ENCODE peak calls at places on chromosomes 6 and 20, in six cellular contexts. V is spleen, T is tibial artery, W is adrenal gland, O is heart right ventricle, Y is A673. C is an unnamed sample.

GRCh38 chr20:6705106-6705766 is 62.2 kb upstream of the BMP2 start:
- DNase-seq in O (no peak), W (no peak), T (no peak), V (no peak), Y (no peak), C (no peak)

GRCh38 chr20:40930561-40930960 is 98.1 kb upstream of the TOP1 start:
- DNase-seq in O (no peak), Y (no peak), T (no peak), V (no peak), W (no peak), C (no peak)

GRCh38 chr6:119479860-119480655 is 130.5 kb upstream of the MAN1A1 start:
- DNase-seq in V (no peak), T (no peak), O (no peak), W (peak; percentile 9), Y (peak; percentile 3), C (no peak)

GRCh38 chr20:62426678-62427077 is 661 bp downstream of the RBBP8NL start:
- DNase-seq in V (no peak), O (no peak), T (no peak), W (no peak), Y (no peak), C (no peak)

GRCh38 chr20:1467355-1468116 is 887 bp upstream of the NSFL1C start:
- DNase-seq in T (peak; percentile 41), V (peak; percentile 84), O (no peak), W (peak; percentile 45), Y (no peak), C (peak; percentile 75)

GRCh38 chr20:51995551-51995951 is 193.2 kb upstream of the SALL4 start:
- DNase-seq in Y (peak; percentile 53), W (no peak), O (no peak), V (no peak), T (no peak), C (no peak)

GRCh38 chr6:169789944-169790927 is 38.8 kb downstream of the ERMARD start:
- DNase-seq in W (peak; percentile 72), O (peak; percentile 70), T (peak; percentile 55), Y (peak; percentile 81), V (peak; percentile 93), C (peak; percentile 80)

GRCh38 chr20:37294262-37294981 is 5.0 kb downstream of the MANBAL start:
- DNase-seq in W (no peak), Y (no peak), O (no peak), T (no peak), V (no peak), C (no peak)

GRCh38 chr20:57428611-57429496 is 37.7 kb downstream of the RBM38 start:
- DNase-seq in O (no peak), Y (no peak), W (peak; percentile 61), T (no peak), V (peak; percentile 79), C (peak; percentile 77)

GRCh38 chr6:48474764-48475674 is 364.0 kb upstream of the PTCHD4 start:
- DNase-seq in V (no peak), O (no peak), T (no peak), W (no peak), Y (no peak), C (no peak)

GRCh38 chr6:122180132-122180531 is 219.3 kb upstream of the HSF2 start:
- DNase-seq in Y (peak; percentile 30), V (no peak), W (peak; percentile 8), T (no peak), O (no peak), C (no peak)

GRCh38 chr6:26233608-26234420 is 131.2 kb upstream of the BTN3A2 start:
- DNase-seq in O (no peak), V (peak; percentile 93), T (no peak), W (peak; percentile 65), Y (peak; percentile 77), C (peak; percentile 78)

GRCh38 chr6:113856011-113856551 is 1.1 kb upstream of the MARCKS start:
- DNase-seq in O (peak; percentile 22), Y (peak; percentile 67), T (no peak), V (peak; percentile 74), W (peak; percentile 6), C (no peak)

GRCh38 chr6:112223070-112223861 is 31.1 kb downstream of the LAMA4 start:
- DNase-seq in W (no peak), T (no peak), Y (no peak), O (no peak), V (no peak), C (no peak)

GRCh38 chr20:57993738-57994431 is 234.6 kb downstream of the ANKRD60 start:
- DNase-seq in V (no peak), O (no peak), W (no peak), T (no peak), Y (no peak), C (no peak)

GRCh38 chr6:117079946-117080345 is 185.4 kb upstream of the VGLL2 start:
- DNase-seq in Y (no peak), O (no peak), W (no peak), V (no peak), T (no peak), C (no peak)

GRCh38 chr6:39294133-39294532 is 20.1 kb downstream of the KCNK17 start:
- DNase-seq in V (no peak), Y (no peak), O (no peak), T (no peak), W (peak; percentile 56), C (no peak)

GRCh38 chr6:74731921-74732320 is 473.9 kb downstream of the COL12A1 start:
- DNase-seq in T (no peak), O (no peak), Y (peak; percentile 36), W (no peak), V (no peak), C (no peak)

GRCh38 chr20:8860011-8860495 is 208.8 kb upstream of the PLCB4 start:
- DNase-seq in W (no peak), T (no peak), Y (peak; percentile 57), V (no peak), O (no peak), C (no peak)

GRCh38 chr6:85186546-85187170 is 263.2 kb upstream of the NT5E start:
- DNase-seq in V (no peak), Y (no peak), T (no peak), W (no peak), O (no peak), C (no peak)

GRCh38 chr6:117602899-117603588 is 733 bp upstream of the GOPC start:
- DNase-seq in Y (no peak), T (no peak), W (no peak), V (no peak), O (no peak), C (no peak)

GRCh38 chr6:36145495-36145894 is 15.2 kb downstream of the MAPK13 start:
- DNase-seq in V (no peak), W (no peak), O (no peak), T (no peak), Y (no peak), C (no peak)

GRCh38 chr6:163667372-163668060 is 253.0 kb downstream of the QKI start:
- DNase-seq in Y (peak; percentile 97), W (peak; percentile 66), O (no peak), V (peak; percentile 83), T (peak; percentile 62), C (no peak)

GRCh38 chr20:22775671-22776139 is 191.3 kb upstream of the FOXA2 start:
- DNase-seq in V (no peak), Y (no peak), O (no peak), T (no peak), W (peak; percentile 21), C (no peak)

GRCh38 chr6:37304766-37305165 is 46.8 kb upstream of the TMEM217 start:
- DNase-seq in T (no peak), V (no peak), Y (no peak), W (no peak), O (no peak), C (no peak)

GRCh38 chr6:167731216-167731615 is 95.5 kb upstream of the AFDN start:
- DNase-seq in W (no peak), Y (no peak), T (no peak), O (no peak), V (peak; percentile 57), C (no peak)
- H3K4me1 ChIP-seq in W (no peaks in the 10 kb centered on the region), Y (peaks cover 5% of the 10 kb centered on the region), T (peaks cover 9% of the 10 kb centered on the region), O (peaks cover 13% of the 10 kb centered on the region), V (peaks cover 4% of the 10 kb centered on the region), C (peaks cover 5% of the 10 kb centered on the region)

GRCh38 chr6:142945446-142946180 is 637 bp upstream of the HIVEP2 start:
- DNase-seq in V (peak; percentile 92), W (no peak), T (no peak), O (peak; percentile 64), Y (peak; percentile 48), C (no peak)
- H3K4me1 ChIP-seq in V (peaks cover 46% of the 10 kb centered on the region), W (peaks cover 10% of the 10 kb centered on the region), T (peaks cover 11% of the 10 kb centered on the region), O (peaks cover 26% of the 10 kb centered on the region), Y (peaks cover 11% of the 10 kb centered on the region), C (peaks cover 17% of the 10 kb centered on the region)

GRCh38 chr6:15312500-15312899 is 66.6 kb downstream of the JARID2 start:
- DNase-seq in Y (peak; percentile 51), T (no peak), O (no peak), W (no peak), V (no peak), C (no peak)

GRCh38 chr6:15313367-15313766 is 67.5 kb downstream of the JARID2 start:
- DNase-seq in W (peak; percentile 89), T (peak; percentile 54), O (peak; percentile 48), V (no peak), Y (peak; percentile 88), C (no peak)

GRCh38 chr6:15308445-15309213 is 62.8 kb downstream of the JARID2 start:
- DNase-seq in W (no peak), Y (peak; percentile 81), V (no peak), O (no peak), T (no peak), C (no peak)

GRCh38 chr6:15309611-15310283 is 63.9 kb downstream of the JARID2 start:
- DNase-seq in V (no peak), W (no peak), O (no peak), T (no peak), Y (no peak), C (no peak)

DNA sequence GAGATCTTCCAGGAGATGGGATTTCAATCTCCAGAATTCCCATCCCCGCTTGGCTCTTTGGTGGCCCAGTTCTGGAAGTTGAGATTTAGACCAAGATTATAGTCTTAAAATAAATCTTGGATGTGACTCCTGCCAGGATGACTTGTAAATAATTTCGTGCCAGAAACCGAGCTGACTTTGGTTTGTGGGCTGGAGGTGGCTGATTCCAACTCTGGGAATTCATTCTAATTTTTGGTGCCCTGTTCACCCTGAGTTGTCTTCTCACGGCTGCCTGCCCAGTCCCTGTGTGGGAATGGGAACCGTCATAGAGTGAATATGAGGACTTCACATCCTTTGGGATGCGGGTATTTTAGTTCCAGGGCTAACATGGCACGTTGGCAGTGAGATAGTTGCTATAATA is 64.8 kb downstream of the JARID2 start:
- DNase-seq in T (no peak), O (no peak), V (no peak), Y (no peak), W (no peak), C (no peak)
- H3K4me1 ChIP-seq in T (peaks cover 32% of the 10 kb centered on the region), O (peaks cover 73% of the 10 kb centered on the region), V (peaks cover 89% of the 10 kb centered on the region), Y (peaks cover 68% of the 10 kb centered on the region), W (peaks cover 20% of the 10 kb centered on the region), C (peaks cover 28% of the 10 kb centered on the region)

DNA sequence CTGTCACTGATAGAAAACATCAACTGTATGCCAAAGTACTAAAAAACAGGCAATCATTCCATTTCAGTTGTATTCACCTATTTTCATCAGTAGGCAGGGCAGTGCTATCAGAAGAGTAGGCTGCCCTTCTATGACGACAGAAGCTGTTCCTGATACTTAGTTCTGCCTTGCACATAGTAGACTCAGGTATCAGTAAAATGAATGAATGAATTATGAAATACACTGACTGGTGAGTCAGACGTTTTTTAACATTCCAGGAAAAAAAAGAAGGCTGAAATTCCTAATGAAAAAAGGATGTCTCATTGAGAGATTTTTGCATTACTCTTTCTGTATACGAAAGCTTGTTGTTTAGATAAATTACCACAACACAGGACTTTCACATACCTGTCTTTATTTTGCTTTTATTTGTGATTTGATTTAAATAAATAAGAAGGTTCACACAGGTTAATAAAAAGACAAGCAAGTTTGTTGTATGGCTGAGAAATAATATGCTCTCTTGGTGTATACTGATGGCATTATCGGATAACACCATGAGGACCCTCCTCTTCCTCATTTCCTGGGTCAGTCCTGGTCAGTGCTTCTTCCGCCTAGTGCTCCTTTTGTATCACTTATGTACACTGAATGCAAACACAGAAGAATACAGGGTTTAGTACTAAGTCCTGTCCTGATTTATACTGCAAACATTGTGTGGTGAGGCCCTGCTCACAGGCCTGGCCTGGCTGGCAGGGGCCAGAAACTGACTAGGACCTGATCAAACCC is 39.4 kb upstream of the SPDEF start:
- DNase-seq in O (no peak), V (no peak), Y (no peak), T (no peak), W (no peak), C (no peak)
- H3K4me1 ChIP-seq in O (peaks cover 68% of the 10 kb centered on the region), V (peaks cover 29% of the 10 kb centered on the region), Y (no peaks in the 10 kb centered on the region), T (peaks cover 26% of the 10 kb centered on the region), W (no peaks in the 10 kb centered on the region), C (peaks cover 5% of the 10 kb centered on the region)